ENCODE peak calls at places on chromosomes 4 and X, in four cellular contexts. L is prostate gland, Z is Panc1, N is HepG2. M is an unnamed sample.

GRCh38 chrX:331145-331771 is 12.7 kb upstream of the GTPBP6 start:
- DNase-seq in N (no peak), Z (no peak), L (no peak), M (peak; percentile 79)

GRCh38 chrX:22296871-22297270 is 24.2 kb downstream of the CBLL2 start:
- DNase-seq in N (no peak), Z (no peak), L (no peak), M (no peak)

GRCh38 chr4:34972189-34972588 is 1272.1 kb downstream of the ARAP2 start:
- DNase-seq in N (no peak), L (no peak), Z (no peak), M (no peak)

GRCh38 chr4:3316146-3316545 is 23.3 kb downstream of the RGS12 start:
- DNase-seq in L (no peak), Z (no peak), N (no peak), M (peak; percentile 45)

GRCh38 chr4:25402521-25402920 is 25.5 kb downstream of the ANAPC4 start:
- DNase-seq in L (no peak), Z (no peak), N (no peak), M (no peak)

GRCh38 chr4:135515295-135515694 is 1313.7 kb upstream of the PABPC4L start:
- DNase-seq in Z (no peak), N (no peak), L (no peak), M (no peak)

GRCh38 chr4:159451006-159451405 is 348.1 kb downstream of the RAPGEF2 start:
- DNase-seq in Z (no peak), L (no peak), N (no peak), M (no peak)

GRCh38 chrX:13258052-13258444 is 61.8 kb downstream of the ATXN3L start:
- DNase-seq in Z (no peak), L (no peak), N (no peak), M (no peak)

GRCh38 chr4:6772223-6772928 is 10.2 kb upstream of the KIAA0232 start:
- DNase-seq in L (peak; percentile 66), N (no peak), Z (no peak), M (no peak)

GRCh38 chr4:122542411-122543236 is 78.2 kb downstream of the IL21 start:
- DNase-seq in N (no peak), L (no peak), Z (no peak), M (no peak)

GRCh38 chr4:125198916-125199315 is 115.8 kb upstream of the FAT4 start:
- DNase-seq in N (no peak), L (no peak), Z (peak; percentile 42), M (no peak)

GRCh38 chrX:2486476-2487133 is 14.2 kb downstream of the DHRSX start:
- DNase-seq in Z (no peak), L (no peak), N (no peak), M (peak; percentile 23)

GRCh38 chrX:136168929-136169735 is 21.8 kb downstream of the FHL1 start:
- DNase-seq in N (no peak), Z (no peak), L (no peak), M (no peak)

GRCh38 chr4:110260299-110260698 is 61.9 kb upstream of the ELOVL6 start:
- DNase-seq in L (no peak), N (no peak), Z (no peak), M (no peak)

GRCh38 chr4:190020790-190021717 is 6.0 kb downstream of the FRG2 start:
- DNase-seq in Z (no peak), N (peak; percentile 24), L (peak; percentile 30), M (peak; percentile 69)

GRCh38 chr4:136928957-136929411 is 603.3 kb downstream of the PCDH18 start:
- DNase-seq in L (no peak), N (no peak), Z (no peak), M (no peak)

GRCh38 chrX:125150231-125150630 is 169.4 kb upstream of the TEX13C start:
- DNase-seq in Z (no peak), N (no peak), L (no peak), M (no peak)

GRCh38 chr4:55318135-55318534 is 27.9 kb upstream of the SRD5A3 start:
- DNase-seq in N (no peak), L (no peak), Z (no peak), M (no peak)

GRCh38 chr4:10173754-10174749 is 57.5 kb upstream of the WDR1 start:
- DNase-seq in L (peak; percentile 81), N (no peak), Z (no peak), M (no peak)

GRCh38 chr4:56871357-56871993 is 36.2 kb upstream of the REST start:
- DNase-seq in N (no peak), L (no peak), Z (no peak), M (no peak)

GRCh38 chr4:174496631-174497442 is 25.5 kb downstream of the HPGD start:
- DNase-seq in Z (no peak), N (no peak), L (no peak), M (no peak)

GRCh38 chr4:62644372-62644771 is 1444.2 kb downstream of the ADGRL3 start:
- DNase-seq in Z (no peak), L (no peak), N (peak; percentile 15), M (no peak)

GRCh38 chr4:154741877-154742851 is 1.6 kb upstream of the LRAT start:
- DNase-seq in N (no peak), L (no peak), Z (no peak), M (no peak)

GRCh38 chr4:159071969-159072765 is 30.7 kb upstream of the RAPGEF2 start:
- DNase-seq in L (no peak), N (no peak), Z (no peak), M (no peak)

GRCh38 chr4:53118676-53119075 is 247.2 kb downstream of the SCFD2 start:
- DNase-seq in N (no peak), L (no peak), Z (no peak), M (no peak)

GRCh38 chrX:19715711-19716638 is 171.4 kb downstream of the SH3KBP1 start:
- DNase-seq in Z (no peak), N (no peak), L (no peak), M (no peak)

GRCh38 chr4:86556791-86557415 is 37.2 kb upstream of the PTPN13 start:
- DNase-seq in L (no peak), N (no peak), Z (no peak), M (no peak)

GRCh38 chr4:77697860-77698599 is 92.4 kb downstream of the CXCL13 start:
- DNase-seq in Z (peak; percentile 27), L (peak; percentile 39), N (peak; percentile 34), M (no peak)

GRCh38 chr4:183356931-183357675 is 34.9 kb upstream of the CLDN24 start:
- DNase-seq in N (no peak), Z (no peak), L (peak; percentile 27), M (peak; percentile 52)

GRCh38 chr4:161664740-161665139 is 499.1 kb downstream of the FSTL5 start:
- DNase-seq in N (no peak), L (no peak), Z (no peak), M (no peak)

GRCh38 chrX:56564182-56564885 is 907 bp downstream of the UBQLN2 start:
- DNase-seq in L (peak; percentile 3), N (peak; percentile 2), Z (no peak), M (peak; percentile 74)

GRCh38 chrX:111671668-111672067 is 9.3 kb upstream of the ALG13 start:
- DNase-seq in N (no peak), Z (no peak), L (no peak), M (no peak)

GRCh38 chrX:54799046-54799445 is 991 bp upstream of the ITIH6 start:
- DNase-seq in L (no peak), Z (no peak), N (no peak), M (no peak)
- TF ChIP-seq POLR2AphosphoS5 in L (no peak), Z (no peak), N (no peak), M (no peak)

GRCh38 chr4:88746186-88746585 is 48.6 kb upstream of the NAP1L5 start:
- DNase-seq in N (no peak), L (no peak), Z (no peak), M (no peak)
- H3K27ac ChIP-seq in N (no peak overlapping the region), L (no peak overlapping the region), Z (no peak overlapping the region), M (no peak overlapping the region)

GRCh38 chr4:93870876-93871458 is 42.4 kb downstream of the ATOH1 start:
- DNase-seq in L (no peak), Z (no peak), N (no peak), M (no peak)
- TF ChIP-seq POLR2AphosphoS5 in L (peak; percentile 23), Z (no peak), N (no peak), M (no peak)

GRCh38 chr4:89847571-89848325 is 10.8 kb upstream of the SNCA start:
- DNase-seq in L (peak; percentile 65), N (no peak), Z (no peak), M (no peak)
- H3K27ac ChIP-seq in L (no peak overlapping the region), N (no peak overlapping the region), Z (no peak overlapping the region), M (no peak overlapping the region)

GRCh38 chr4:70793626-70794025 is 46.1 kb downstream of the GRSF1 start:
- DNase-seq in Z (no peak), N (no peak), L (no peak), M (no peak)

GRCh38 chr4:70787496-70787895 is 52.2 kb downstream of the GRSF1 start:
- DNase-seq in Z (no peak), N (no peak), L (no peak), M (no peak)

DNA sequence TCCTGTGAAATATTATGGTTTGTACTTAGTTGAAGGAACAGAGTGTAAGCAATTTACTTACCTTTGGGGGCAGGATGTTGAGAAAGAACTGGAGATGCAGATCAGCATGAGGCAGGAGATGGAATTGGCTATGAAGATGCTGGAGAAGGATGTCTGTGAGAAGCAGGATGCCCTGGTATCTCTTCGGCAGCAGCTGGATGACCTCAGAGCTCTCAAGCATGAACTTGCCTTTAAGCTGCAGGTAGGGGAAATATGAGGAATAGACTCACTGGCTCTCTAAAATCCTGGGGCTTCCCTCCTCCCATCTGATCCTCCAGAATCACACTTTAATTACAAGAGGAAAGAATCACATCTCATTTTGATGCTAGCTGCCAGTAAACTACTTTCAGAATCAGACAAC is 51.0 kb downstream of the GRSF1 start:
- DNase-seq in L (no peak), Z (no peak), N (no peak), M (no peak)
- TF ChIP-seq POLR2AphosphoS5 in L (no peak), Z (no peak), N (no peak), M (no peak)

M was measured in spleen.